ENCODE peak calls at places on chromosomes 2 and 18, in six cellular contexts. A, E, C, G, P and L are unnamed samples. For H3K4me1, the result is how much of the 10 kb centered on the place peaks cover.

GRCh38 chr2:111037136-111037535 is 83.6 kb upstream of the BCL2L11 start:
- DNase-seq in P (no peak), A (no peak), G (no peak), E (no peak), C (no peak), L (no peak)

GRCh38 chr2:172083725-172084483 is 1.4 kb upstream of the DLX1 start:
- DNase-seq in E (no peak), A (no peak), P (no peak), G (no peak), C (no peak), L (no peak)

GRCh38 chr18:9612215-9612830 is 2.0 kb downstream of the PPP4R1 start:
- DNase-seq in G (peak), P (no peak), C (peak), E (peak), A (peak), L (peak)

GRCh38 chr2:188506843-188507242 is 215.2 kb downstream of the GULP1 start:
- DNase-seq in G (peak), P (no peak), E (no peak), C (no peak), A (peak), L (no peak)

GRCh38 chr2:202604699-202605098 is 30.1 kb upstream of the FAM117B start:
- DNase-seq in P (no peak), G (peak), C (no peak), A (no peak), E (no peak), L (no peak)

GRCh38 chr18:32422978-32423740 is 47.5 kb downstream of the GAREM1 start:
- DNase-seq in E (no peak), C (no peak), A (no peak), G (no peak), P (no peak), L (no peak)

GRCh38 chr18:50644807-50645206 is 84.9 kb downstream of the MAPK4 start:
- DNase-seq in C (no peak), P (no peak), A (peak), G (no peak), E (no peak), L (no peak)

GRCh38 chr2:134292514-134292913 is 38.6 kb downstream of the MGAT5 start:
- DNase-seq in G (no peak), E (no peak), P (no peak), A (peak), C (no peak), L (no peak)

GRCh38 chr2:72932045-72932444 is 14.7 kb downstream of the EMX1 start:
- DNase-seq in P (no peak), C (no peak), A (no peak), G (peak), E (no peak), L (no peak)

GRCh38 chr2:240920783-240921231 is 14.7 kb downstream of the CROCC2 start:
- DNase-seq in C (no peak), A (no peak), P (peak), E (no peak), G (no peak), L (peak)

GRCh38 chr2:215189393-215189792 is 51.0 kb upstream of the ABCA12 start:
- DNase-seq in C (no peak), P (no peak), G (no peak), A (no peak), E (no peak), L (no peak)

GRCh38 chr2:112161431-112162145 is 23.4 kb downstream of the FBLN7 start:
- DNase-seq in G (no peak), C (no peak), P (no peak), E (no peak), A (no peak), L (no peak)

GRCh38 chr2:70070557-70071268 is 16.6 kb upstream of the PCBP1 start:
- DNase-seq in E (peak), C (peak), P (peak), G (peak), A (peak), L (peak)

GRCh38 chr2:43058761-43059160 is 167.6 kb downstream of the ZFP36L2 start:
- DNase-seq in E (no peak), P (no peak), G (no peak), C (no peak), A (no peak), L (no peak)

GRCh38 chr2:55891671-55892071 is 31.9 kb downstream of the EFEMP1 start:
- DNase-seq in A (no peak), G (peak), P (no peak), E (no peak), C (no peak), L (no peak)

GRCh38 chr2:17620841-17621240 is 80.3 kb downstream of the VSNL1 start:
- DNase-seq in P (no peak), G (peak), A (no peak), E (no peak), C (no peak), L (no peak)

GRCh38 chr2:146135245-146135644 is 1615.3 kb upstream of the ZEB2 start:
- DNase-seq in E (no peak), A (peak), G (no peak), C (no peak), P (no peak), L (no peak)

GRCh38 chr18:60975419-60975818 is 357.8 kb upstream of the CDH20 start:
- DNase-seq in P (no peak), A (peak), C (no peak), E (no peak), G (no peak), L (no peak)

GRCh38 chr18:60981651-60982050 is 351.6 kb upstream of the CDH20 start:
- DNase-seq in C (no peak), E (no peak), A (no peak), G (peak), P (no peak), L (no peak)

GRCh38 chr18:60980422-60981005 is 352.7 kb upstream of the CDH20 start:
- DNase-seq in C (no peak), G (no peak), P (no peak), A (no peak), E (no peak), L (no peak)

GRCh38 chr18:60982296-60982695 is 350.9 kb upstream of the CDH20 start:
- DNase-seq in A (no peak), C (no peak), E (no peak), P (no peak), G (no peak), L (no peak)

DNA sequence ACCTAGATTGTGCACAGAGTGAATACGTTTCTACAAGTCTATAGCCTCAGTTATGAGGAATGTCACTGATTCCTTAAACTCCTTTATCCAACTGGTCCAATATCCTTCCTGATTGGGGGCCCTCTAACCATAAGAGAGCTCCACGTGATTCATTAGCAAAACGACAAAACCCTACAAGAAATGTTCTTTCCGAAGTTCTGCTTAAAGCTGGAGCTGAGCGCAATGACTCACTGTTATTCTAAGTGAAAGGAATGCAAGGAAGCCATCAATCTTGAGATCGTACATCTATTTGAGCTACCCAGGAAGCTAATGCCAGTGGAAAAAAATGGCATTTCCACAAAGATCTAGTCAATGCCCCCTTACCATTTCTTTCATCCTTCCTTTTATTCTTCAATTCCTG is 354.9 kb upstream of the CDH20 start:
- DNase-seq in C (no peak), G (peak), P (no peak), A (peak), E (no peak), L (no peak)
- H3K27ac ChIP-seq in C (no peak), G (no peak), P (no peak), A (no peak), E (no peak), L (no peak)

GRCh38 chr2:47177042-47177565 is 22.0 kb upstream of the STPG4 start:
- DNase-seq in C (no peak), A (no peak), P (no peak), E (no peak), G (no peak), L (no peak)
- H3K4me1 ChIP-seq in C (under half), A (under half), P (under half), E (under half), G (under half), L (under half)

GRCh38 chr2:18749912-18750526 is 160.7 kb upstream of the NT5C1B start:
- DNase-seq in E (peak), A (peak), P (no peak), C (no peak), G (peak), L (peak)
- H3K27ac ChIP-seq in E (no peak), A (no peak), P (no peak), C (no peak), G (no peak), L (no peak)

GRCh38 chr2:101752708-101753107 is 55.2 kb downstream of the MAP4K4 start:
- DNase-seq in C (no peak), E (no peak), G (peak), P (no peak), A (no peak), L (no peak)
- H3K4me1 ChIP-seq in C (under half), E (under half), G (under half), P (half or more), A (under half), L (under half)